ENCODE peak calls at places on chromosomes 1 and 21, in five cellular contexts. C, V, N, J and A are unnamed samples.

GRCh38 chr1:99503276-99503747 is 142.6 kb upstream of the PALMD start:
- DNase-seq in V (no peak), C (peak; percentile 89), N (no peak), J (no peak), A (no peak)

GRCh38 chr1:162305969-162306368 is 70.7 kb downstream of the SPATA46 start:
- DNase-seq in V (no peak), N (no peak), J (no peak), C (peak; percentile 36), A (no peak)

GRCh38 chr1:47598357-47598756 is 160.5 kb downstream of the FOXD2 start:
- DNase-seq in V (no peak), N (no peak), J (no peak), C (no peak), A (no peak)

GRCh38 chr1:151005729-151006330 is 872 bp downstream of the MINDY1 start:
- DNase-seq in J (no peak), N (no peak), C (no peak), V (no peak), A (no peak)

GRCh38 chr1:112714313-112715263 is 544 bp downstream of the PPM1J start:
- DNase-seq in C (no peak), J (no peak), N (no peak), V (no peak), A (no peak)

GRCh38 chr1:51642739-51643142 is 25.8 kb downstream of the OSBPL9 start:
- DNase-seq in N (peak; percentile 53), C (peak; percentile 96), V (no peak), J (no peak), A (no peak)

GRCh38 chr1:198864695-198865094 is 225.9 kb downstream of the PTPRC start:
- DNase-seq in V (no peak), C (no peak), N (no peak), J (no peak), A (no peak)

GRCh38 chr1:234520908-234521801 is 42.2 kb upstream of the TARBP1 start:
- DNase-seq in V (no peak), J (no peak), N (no peak), C (no peak), A (no peak)

GRCh38 chr21:43869486-43870325 is 4.7 kb downstream of the AGPAT3 start:
- DNase-seq in C (no peak), V (no peak), N (no peak), J (no peak), A (no peak)

GRCh38 chr1:192654607-192655389 is 18.9 kb downstream of the RGS13 start:
- DNase-seq in J (no peak), C (peak; percentile 51), V (no peak), N (no peak), A (no peak)

GRCh38 chr1:53303175-53303574 is 24.7 kb downstream of the LRP8 start:
- DNase-seq in C (no peak), N (no peak), J (no peak), V (no peak), A (no peak)

GRCh38 chr1:117886101-117886795 is 43.2 kb downstream of the GDAP2 start:
- DNase-seq in J (no peak), N (peak; percentile 33), C (peak; percentile 47), V (no peak), A (no peak)

GRCh38 chr1:26921462-26922200 is at the start of gene NUDC:
- DNase-seq in J (peak; percentile 94), C (peak; percentile 97), N (peak; percentile 93), V (peak; percentile 98), A (peak; percentile 95)

GRCh38 chr1:201714542-201715276 is 114.2 kb upstream of the IPO9 start:
- DNase-seq in V (no peak), C (peak; percentile 98), N (peak; percentile 99), J (no peak), A (no peak)

GRCh38 chr1:158203693-158204457 is 23.2 kb downstream of the CD1D start:
- DNase-seq in C (peak; percentile 81), J (no peak), N (peak; percentile 45), V (peak; percentile 35), A (peak; percentile 9)

GRCh38 chr21:14383596-14384210 is 757 bp upstream of the HSPA13 start:
- DNase-seq in C (peak; percentile 52), V (peak; percentile 14), N (peak; percentile 10), J (peak; percentile 39), A (no peak)

GRCh38 chr1:54409156-54410142 is 3.3 kb upstream of the SSBP3 start:
- DNase-seq in N (no peak), V (peak; percentile 69), C (no peak), J (no peak), A (no peak)

GRCh38 chr1:17295292-17295691 is 12.7 kb upstream of the PADI4 start:
- DNase-seq in N (no peak), J (no peak), V (no peak), C (no peak), A (no peak)

GRCh38 chr1:217333939-217334338 is 297.0 kb downstream of the GPATCH2 start:
- DNase-seq in C (peak; percentile 32), V (peak; percentile 40), J (no peak), N (no peak), A (no peak)

GRCh38 chr1:66434096-66434495 is 99.9 kb upstream of the SGIP1 start:
- DNase-seq in V (no peak), J (no peak), C (peak; percentile 27), N (peak; percentile 82), A (no peak)

GRCh38 chr1:21295059-21295401 is 4.8 kb upstream of the ECE1 start:
- DNase-seq in J (no peak), N (no peak), V (no peak), C (peak; percentile 38), A (no peak)